ENCODE peak calls at places on chromosomes 7 and 10, in nine cellular contexts. C is colonic mucosa; T is cardiac fibroblast; R is dorsolateral prefrontal cortex; S is A549; H is IMR-90; J is CD4-positive, alpha-beta T cell; Q is glutamatergic neuron; L is lower leg skin. G is an unnamed sample.

GRCh38 chr10:338176-339037 is 203.2 kb downstream of the ZMYND11 start:
- DNase-seq in S (peak), T (peak), J (no peak), R (no peak), Q (no peak), L (peak), C (no peak), H (peak), G (no peak)

GRCh38 chr7:55591282-55591931 is 19.1 kb upstream of the VOPP1 start:
- DNase-seq in C (no peak), S (no peak), H (no peak), R (no peak), J (no peak), L (no peak), T (no peak), Q (no peak), G (no peak)

GRCh38 chr10:121205625-121206024 is 354.5 kb downstream of the WDR11 start:
- DNase-seq in L (no peak), T (no peak), R (no peak), H (no peak), Q (no peak), J (no peak), S (no peak), C (no peak), G (no peak)

GRCh38 chr7:46916581-46916980 is 665.3 kb downstream of the TNS3 start:
- DNase-seq in C (no peak), S (no peak), Q (no peak), T (no peak), H (no peak), R (no peak), J (no peak), L (no peak), G (no peak)

GRCh38 chr7:97298561-97298960 is 181.1 kb downstream of the SDHAF3 start:
- DNase-seq in S (peak), Q (no peak), J (no peak), C (no peak), H (no peak), T (peak), R (no peak), L (no peak), G (no peak)

GRCh38 chr10:70803768-70804423 is 11.9 kb upstream of the SGPL1 start:
- DNase-seq in R (no peak), J (no peak), L (no peak), C (no peak), Q (no peak), H (no peak), T (no peak), S (no peak), G (no peak)

GRCh38 chr10:121590772-121591171 is 7.5 kb downstream of the FGFR2 start:
- DNase-seq in L (peak), C (no peak), H (no peak), J (no peak), R (no peak), T (no peak), Q (no peak), S (no peak), G (no peak)

GRCh38 chr7:7739204-7739603 is 20.8 kb upstream of the RPA3 start:
- DNase-seq in H (no peak), S (no peak), Q (no peak), R (no peak), T (no peak), J (no peak), C (no peak), L (no peak), G (no peak)

GRCh38 chr7:45869426-45869825 is 3.5 kb downstream of the CCDC201 start:
- DNase-seq in Q (no peak), H (peak), L (no peak), R (no peak), C (no peak), T (no peak), J (no peak), S (peak), G (no peak)

GRCh38 chr10:51528527-51528926 is 170.9 kb downstream of the CSTF2T start:
- DNase-seq in L (no peak), R (no peak), J (no peak), T (no peak), Q (no peak), H (no peak), S (no peak), C (no peak), G (no peak)

GRCh38 chr10:55410415-55410885 is 609.4 kb upstream of the PCDH15 start:
- DNase-seq in Q (peak), J (no peak), S (no peak), L (peak), T (no peak), H (no peak), C (peak), R (peak), G (peak)

GRCh38 chr7:100901921-100902332 is 6.2 kb upstream of the ACHE start:
- DNase-seq in T (no peak), R (no peak), H (no peak), J (no peak), Q (no peak), L (no peak), C (peak), S (no peak), G (no peak)

GRCh38 chr10:47323636-47324299 is 1.5 kb downstream of the GDF2 start:
- DNase-seq in S (no peak), C (no peak), L (peak), R (no peak), T (no peak), Q (no peak), J (no peak), H (no peak), G (no peak)

GRCh38 chr10:110432084-110432483 is 65.6 kb upstream of the DUSP5 start:
- DNase-seq in Q (no peak), L (peak), J (no peak), C (no peak), R (no peak), T (no peak), H (no peak), S (no peak), G (no peak)

GRCh38 chr7:81449105-81449504 is 320.7 kb downstream of the HGF start:
- DNase-seq in H (no peak), Q (no peak), J (no peak), R (no peak), C (no peak), S (no peak), L (no peak), T (no peak), G (no peak)

GRCh38 chr7:81446212-81446611 is 323.6 kb downstream of the HGF start:
- DNase-seq in H (no peak), S (no peak), R (no peak), C (no peak), J (no peak), T (no peak), L (no peak), Q (no peak), G (no peak)

GRCh38 chr7:81445462-81445861 is 324.4 kb downstream of the HGF start:
- DNase-seq in H (no peak), Q (no peak), C (no peak), T (peak), L (no peak), J (no peak), R (no peak), S (no peak), G (no peak)

GRCh38 chr7:81441750-81442149 is 328.1 kb downstream of the HGF start:
- DNase-seq in H (no peak), C (no peak), R (no peak), L (no peak), Q (no peak), T (no peak), S (no peak), J (no peak), G (no peak)

GRCh38 chr7:81447351-81447952 is 322.4 kb downstream of the HGF start:
- DNase-seq in T (peak), R (no peak), Q (no peak), C (peak), L (no peak), S (peak), J (no peak), H (peak), G (peak)
- TF ChIP-seq CTCF in T (peak), R (peak), Q (no peak), C (peak), L (no peak), S (peak), J (no peak), H (peak), G (peak)

GRCh38 chr7:116715087-116715486 is 43.1 kb downstream of the MET start:
- DNase-seq in S (peak), J (no peak), Q (no peak), C (no peak), L (no peak), R (no peak), T (no peak), H (peak), G (no peak)
- TF ChIP-seq CTCF in S (no peak), J (no peak), Q (no peak), C (no peak), L (no peak), R (no peak), T (peak), H (peak), G (no peak)

DNA sequence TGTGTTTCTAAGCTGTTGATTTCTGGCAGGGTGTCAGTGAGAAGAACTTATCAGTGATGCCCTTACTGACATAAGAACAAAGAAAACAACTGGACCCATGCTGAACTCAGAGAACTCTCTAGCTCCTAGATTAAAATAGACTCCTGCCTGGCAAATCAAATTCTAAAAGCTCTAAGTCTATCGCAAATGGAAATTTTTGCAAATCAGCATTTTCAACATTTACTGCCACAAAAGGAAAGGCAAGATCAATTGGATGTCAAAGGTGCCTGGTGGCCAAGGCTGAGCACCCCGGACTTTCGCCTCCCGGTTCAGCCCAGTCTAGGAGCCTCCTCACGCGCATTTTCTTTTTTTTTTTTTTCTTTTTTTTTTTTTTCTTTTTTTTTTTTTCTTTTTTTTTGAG is 251.6 kb downstream of the TCERG1L start:
- DNase-seq in R (no peak), L (no peak), S (no peak), J (no peak), T (no peak), Q (no peak), C (no peak), H (no peak), G (no peak)
- TF ChIP-seq CTCF in R (no peak), L (no peak), S (no peak), J (no peak), T (no peak), Q (no peak), C (no peak), H (no peak), G (no peak)

GRCh38 chr7:24980695-24981543 is 941 bp upstream of the OSBPL3 start:
- DNase-seq in H (peak), L (no peak), R (no peak), S (peak), Q (no peak), T (peak), J (peak), C (peak), G (peak)

GRCh38 chr7:24979470-24979862 is 512 bp downstream of the OSBPL3 start:
- DNase-seq in J (peak), H (peak), L (peak), T (peak), C (peak), Q (peak), R (peak), S (peak), G (no peak)

GRCh38 chr7:24979863-24980694 is at the start of gene OSBPL3:
- DNase-seq in S (peak), C (peak), T (peak), H (peak), R (peak), L (peak), J (peak), Q (peak), G (peak)

GRCh38 chr7:24981544-24981951 is 1.6 kb upstream of the OSBPL3 start:
- DNase-seq in R (peak), C (peak), L (peak), H (peak), J (peak), T (peak), S (peak), Q (peak), G (peak)

GRCh38 chr7:24982917-24983316 is 2.9 kb upstream of the OSBPL3 start:
- DNase-seq in J (no peak), H (no peak), T (no peak), C (no peak), Q (no peak), S (peak), L (no peak), R (no peak), G (peak)
- TF ChIP-seq CTCF in J (no peak), H (peak), T (peak), C (no peak), Q (no peak), S (peak), L (no peak), R (no peak), G (peak)

DNA sequence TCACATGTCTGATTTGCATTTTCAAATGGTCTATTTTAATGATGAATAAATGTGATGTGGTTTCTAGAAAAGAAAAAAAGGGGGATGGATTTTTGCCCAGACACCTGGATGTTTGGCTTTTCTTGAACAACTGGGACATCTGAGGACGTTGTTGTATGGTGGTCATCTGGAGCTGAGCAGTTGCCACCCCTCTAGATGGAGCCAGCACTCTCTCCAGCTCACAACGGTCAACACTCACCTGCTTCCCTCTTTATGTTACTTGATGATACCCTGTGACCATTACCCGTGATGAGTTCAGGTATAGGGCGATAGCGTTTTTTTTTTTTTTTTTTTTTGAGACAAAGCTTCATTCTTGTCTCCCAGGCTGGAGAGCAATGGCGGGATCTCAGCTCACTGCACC is 30.1 kb upstream of the PAXIP1 start:
- DNase-seq in L (no peak), T (no peak), S (no peak), Q (no peak), C (no peak), J (no peak), H (no peak), R (no peak), G (no peak)
- TF ChIP-seq CTCF in L (no peak), T (no peak), S (no peak), Q (no peak), C (no peak), J (no peak), H (no peak), R (no peak), G (no peak)

G was measured in A673.